ENCODE peak calls at places on chromosomes 16 and 17, in ten cellular contexts. One of them, this sample, is unnamed.

GRCh38 chr16:14286381-14287230 is 215.5 kb downstream of the MRTFB start:
- DNase-seq in activated CD4-positive, alpha-beta T cell treated with anti-CD3 and anti-CD28 coated beads, Interleukin-2, amount 10 ng/mL, durations not matched to agents 7 days and 5 days: peak
- DNase-seq in T-helper 1 cell: peak
- DNase-seq in cardiac septum: no peak
- DNase-seq in stimulated activated CD8-positive, alpha-beta memory T cell treated with anti-CD3 and anti-CD28 coated beads, Interleukin-7, amount 100 ng/mL, for 1 hour: no peak
- DNase-seq in caudate nucleus: no peak
- DNase-seq in AG09319: no peak
- DNase-seq in ACHN: no peak
- DNase-seq in CD4-positive, alpha-beta T cell: no peak
- DNase-seq in AG04450: no peak
- DNase-seq in this sample: peak

GRCh38 chr16:86261379-86261778 is 248.9 kb upstream of the FOXF1 start:
- DNase-seq in ACHN: no peak
- DNase-seq in AG04450: no peak
- DNase-seq in activated CD4-positive, alpha-beta T cell treated with anti-CD3 and anti-CD28 coated beads, Interleukin-2, amount 10 ng/mL, durations not matched to agents 7 days and 5 days: no peak
- DNase-seq in stimulated activated CD8-positive, alpha-beta memory T cell treated with anti-CD3 and anti-CD28 coated beads, Interleukin-7, amount 100 ng/mL, for 1 hour: no peak
- DNase-seq in cardiac septum: no peak
- DNase-seq in T-helper 1 cell: no peak
- DNase-seq in AG09319: no peak
- DNase-seq in caudate nucleus: no peak
- DNase-seq in CD4-positive, alpha-beta T cell: no peak
- DNase-seq in this sample: no peak

GRCh38 chr16:27980919-27981670 is 82.4 kb downstream of the GSG1L start:
- DNase-seq in T-helper 1 cell: no peak
- DNase-seq in stimulated activated CD8-positive, alpha-beta memory T cell treated with anti-CD3 and anti-CD28 coated beads, Interleukin-7, amount 100 ng/mL, for 1 hour: no peak
- DNase-seq in ACHN: peak
- DNase-seq in cardiac septum: peak
- DNase-seq in activated CD4-positive, alpha-beta T cell treated with anti-CD3 and anti-CD28 coated beads, Interleukin-2, amount 10 ng/mL, durations not matched to agents 7 days and 5 days: no peak
- DNase-seq in AG04450: no peak
- DNase-seq in CD4-positive, alpha-beta T cell: no peak
- DNase-seq in AG09319: no peak
- DNase-seq in caudate nucleus: no peak
- DNase-seq in this sample: no peak

GRCh38 chr17:81518785-81519283 is 6.2 kb upstream of the ACTG1 start:
- DNase-seq in AG04450: no peak
- DNase-seq in ACHN: peak
- DNase-seq in AG09319: no peak
- DNase-seq in T-helper 1 cell: no peak
- DNase-seq in caudate nucleus: no peak
- DNase-seq in cardiac septum: peak
- DNase-seq in CD4-positive, alpha-beta T cell: no peak
- DNase-seq in stimulated activated CD8-positive, alpha-beta memory T cell treated with anti-CD3 and anti-CD28 coated beads, Interleukin-7, amount 100 ng/mL, for 1 hour: no peak
- DNase-seq in activated CD4-positive, alpha-beta T cell treated with anti-CD3 and anti-CD28 coated beads, Interleukin-2, amount 10 ng/mL, durations not matched to agents 7 days and 5 days: no peak
- DNase-seq in this sample: no peak

GRCh38 chr17:60579090-60579489 is 20.9 kb upstream of the PPM1D start:
- DNase-seq in AG04450: no peak
- DNase-seq in caudate nucleus: no peak
- DNase-seq in T-helper 1 cell: no peak
- DNase-seq in cardiac septum: no peak
- DNase-seq in AG09319: no peak
- DNase-seq in stimulated activated CD8-positive, alpha-beta memory T cell treated with anti-CD3 and anti-CD28 coated beads, Interleukin-7, amount 100 ng/mL, for 1 hour: no peak
- DNase-seq in activated CD4-positive, alpha-beta T cell treated with anti-CD3 and anti-CD28 coated beads, Interleukin-2, amount 10 ng/mL, durations not matched to agents 7 days and 5 days: no peak
- DNase-seq in ACHN: no peak
- DNase-seq in CD4-positive, alpha-beta T cell: no peak
- DNase-seq in this sample: no peak

GRCh38 chr16:70396209-70396904 is 42.5 kb downstream of the ST3GAL2 start:
- DNase-seq in AG04450: no peak
- DNase-seq in T-helper 1 cell: no peak
- DNase-seq in ACHN: no peak
- DNase-seq in CD4-positive, alpha-beta T cell: no peak
- DNase-seq in cardiac septum: no peak
- DNase-seq in activated CD4-positive, alpha-beta T cell treated with anti-CD3 and anti-CD28 coated beads, Interleukin-2, amount 10 ng/mL, durations not matched to agents 7 days and 5 days: no peak
- DNase-seq in caudate nucleus: no peak
- DNase-seq in stimulated activated CD8-positive, alpha-beta memory T cell treated with anti-CD3 and anti-CD28 coated beads, Interleukin-7, amount 100 ng/mL, for 1 hour: no peak
- DNase-seq in AG09319: no peak
- DNase-seq in this sample: no peak

GRCh38 chr16:70298988-70299938 is at the start of gene DDX19B:
- DNase-seq in T-helper 1 cell: peak
- DNase-seq in stimulated activated CD8-positive, alpha-beta memory T cell treated with anti-CD3 and anti-CD28 coated beads, Interleukin-7, amount 100 ng/mL, for 1 hour: peak
- DNase-seq in caudate nucleus: peak
- DNase-seq in ACHN: peak
- DNase-seq in CD4-positive, alpha-beta T cell: peak
- DNase-seq in activated CD4-positive, alpha-beta T cell treated with anti-CD3 and anti-CD28 coated beads, Interleukin-2, amount 10 ng/mL, durations not matched to agents 7 days and 5 days: peak
- DNase-seq in cardiac septum: peak
- DNase-seq in AG04450: no peak
- DNase-seq in AG09319: no peak
- DNase-seq in this sample: peak

GRCh38 chr16:67928561-67929364 is 2.9 kb downstream of the CTRL start:
- DNase-seq in T-helper 1 cell: peak
- DNase-seq in ACHN: peak
- DNase-seq in CD4-positive, alpha-beta T cell: peak
- DNase-seq in AG09319: no peak
- DNase-seq in stimulated activated CD8-positive, alpha-beta memory T cell treated with anti-CD3 and anti-CD28 coated beads, Interleukin-7, amount 100 ng/mL, for 1 hour: peak
- DNase-seq in AG04450: no peak
- DNase-seq in cardiac septum: no peak
- DNase-seq in activated CD4-positive, alpha-beta T cell treated with anti-CD3 and anti-CD28 coated beads, Interleukin-2, amount 10 ng/mL, durations not matched to agents 7 days and 5 days: peak
- DNase-seq in caudate nucleus: peak
- DNase-seq in this sample: peak

GRCh38 chr17:4411201-4411600 is 22.5 kb upstream of the SPNS3 start:
- DNase-seq in cardiac septum: no peak
- DNase-seq in ACHN: no peak
- DNase-seq in activated CD4-positive, alpha-beta T cell treated with anti-CD3 and anti-CD28 coated beads, Interleukin-2, amount 10 ng/mL, durations not matched to agents 7 days and 5 days: no peak
- DNase-seq in caudate nucleus: no peak
- DNase-seq in T-helper 1 cell: no peak
- DNase-seq in stimulated activated CD8-positive, alpha-beta memory T cell treated with anti-CD3 and anti-CD28 coated beads, Interleukin-7, amount 100 ng/mL, for 1 hour: no peak
- DNase-seq in CD4-positive, alpha-beta T cell: no peak
- DNase-seq in AG09319: no peak
- DNase-seq in AG04450: no peak
- DNase-seq in this sample: no peak

GRCh38 chr16:25063865-25064264 is 47.7 kb upstream of the LCMT1 start:
- DNase-seq in activated CD4-positive, alpha-beta T cell treated with anti-CD3 and anti-CD28 coated beads, Interleukin-2, amount 10 ng/mL, durations not matched to agents 7 days and 5 days: no peak
- DNase-seq in T-helper 1 cell: no peak
- DNase-seq in stimulated activated CD8-positive, alpha-beta memory T cell treated with anti-CD3 and anti-CD28 coated beads, Interleukin-7, amount 100 ng/mL, for 1 hour: no peak
- DNase-seq in cardiac septum: no peak
- DNase-seq in AG04450: no peak
- DNase-seq in CD4-positive, alpha-beta T cell: no peak
- DNase-seq in caudate nucleus: no peak
- DNase-seq in AG09319: no peak
- DNase-seq in ACHN: no peak
- DNase-seq in this sample: no peak